ENCODE peak calls at places on chromosomes 2 and 18, in four cellular contexts. E is left ventricle myocardium inferior, T is spleen, A is pancreas. B is an unnamed sample.
A peak's percentile ranks its signal among the peaks of the same experiment; 100 is the strongest.

GRCh38 chr2:66569321-66569851 is 134.5 kb downstream of the MEIS1 start:
- DNase-seq in E (no peak), A (no peak), T (no peak), B (no peak)

GRCh38 chr2:202046577-202046976 is 12.9 kb downstream of the FZD7 start:
- DNase-seq in A (no peak), T (no peak), E (no peak), B (no peak)

GRCh38 chr2:106314427-106314826 is 120.3 kb upstream of the UXS1 start:
- DNase-seq in E (no peak), T (no peak), A (no peak), B (no peak)

GRCh38 chr18:47979611-47980200 is 49.2 kb upstream of the SMAD2 start:
- DNase-seq in T (no peak), A (no peak), E (no peak), B (no peak)

GRCh38 chr2:238247002-238247822 is 7.4 kb upstream of the HES6 start:
- DNase-seq in E (no peak), A (no peak), T (peak; percentile 64), B (peak; percentile 48)

GRCh38 chr2:234031207-234031606 is 19.3 kb upstream of the SPP2 start:
- DNase-seq in T (no peak), E (no peak), A (no peak), B (no peak)

GRCh38 chr18:60691061-60691460 is 318.5 kb upstream of the MC4R start:
- DNase-seq in A (no peak), E (no peak), T (no peak), B (no peak)

GRCh38 chr2:215870088-215870490 is 143.3 kb downstream of the MREG start:
- DNase-seq in A (no peak), T (no peak), E (no peak), B (no peak)

GRCh38 chr2:119617455-119617854 is 61.5 kb upstream of the TMEM177 start:
- DNase-seq in E (no peak), A (no peak), T (no peak), B (no peak)

GRCh38 chr18:777021-777420 is 35.0 kb downstream of the YES1 start:
- DNase-seq in E (no peak), T (no peak), A (no peak), B (no peak)

GRCh38 chr2:207473203-207473865 is 56.4 kb upstream of the CREB1 start:
- DNase-seq in T (no peak), E (no peak), A (no peak), B (no peak)

GRCh38 chr2:98634406-98635092 is 26.2 kb downstream of the UNC50 start:
- DNase-seq in E (no peak), T (no peak), A (no peak), B (no peak)

GRCh38 chr2:150710041-150710440 is 222.6 kb upstream of the RND3 start:
- DNase-seq in A (no peak), E (no peak), T (no peak), B (no peak)
- TF ChIP-seq CTCF in A (no peak), E (no peak), T (no peak), B (no peak)

DNA sequence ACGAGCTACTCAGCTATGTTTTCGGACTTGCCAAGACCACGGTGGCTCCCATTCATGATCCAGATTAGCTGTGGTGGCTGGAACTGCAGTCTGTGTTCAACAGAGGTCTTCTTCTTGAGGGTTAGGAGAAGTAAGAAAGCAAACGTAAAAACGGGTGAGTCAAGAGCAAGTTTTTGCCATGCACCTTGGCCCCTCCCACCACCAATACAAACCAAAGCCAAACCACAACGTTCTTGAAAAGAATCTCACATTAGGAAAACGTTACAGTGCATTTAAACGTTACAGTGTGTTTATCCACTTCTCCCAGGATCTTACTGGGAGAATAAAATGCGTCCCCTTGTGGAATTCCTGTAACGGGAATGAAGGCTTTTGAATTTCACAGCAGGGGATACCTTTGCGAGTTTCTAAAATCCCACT is 725 bp downstream of the FBXO48 start:
- DNase-seq in E (no peak), A (peak; percentile 21), T (no peak), B (no peak)
- TF ChIP-seq CTCF in E (peak; percentile 11), A (no peak), T (no peak), B (no peak)

GRCh38 chr2:182868049-182868422 is 1.6 kb upstream of the FRZB start:
- DNase-seq in E (no peak), A (no peak), T (no peak), B (no peak)

GRCh38 chr2:182868423-182868822 is 2.0 kb upstream of the FRZB start:
- DNase-seq in A (no peak), E (no peak), T (no peak), B (no peak)

GRCh38 chr2:182866461-182867369 is at the start of gene FRZB:
- DNase-seq in T (peak; percentile 79), E (peak; percentile 73), A (peak; percentile 19), B (peak; percentile 46)

GRCh38 chr2:182867411-182868048 is 1.1 kb upstream of the FRZB start:
- DNase-seq in E (no peak), A (no peak), T (no peak), B (no peak)

DNA sequence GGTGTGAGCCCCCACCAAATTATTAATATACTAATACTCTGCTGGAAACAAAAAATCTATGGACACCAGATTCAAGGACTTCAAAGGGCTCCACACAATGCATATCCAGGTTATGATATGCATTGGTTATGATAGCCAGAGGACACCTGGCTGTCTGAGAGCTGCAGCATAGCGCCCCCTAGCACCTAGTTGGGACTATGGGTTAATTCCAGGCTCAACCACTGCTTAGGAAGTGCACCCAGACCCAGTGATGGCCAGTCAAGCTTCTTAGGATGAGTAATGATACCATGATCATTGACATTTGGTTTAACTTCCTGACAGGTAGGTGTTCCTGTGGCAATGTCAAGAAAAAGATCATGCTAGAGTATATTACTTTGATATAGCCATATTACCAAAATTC is 3.8 kb upstream of the FRZB start:
- DNase-seq in T (no peak), E (no peak), A (no peak), B (no peak)
- TF ChIP-seq CTCF in T (no peak), E (peak; percentile 20), A (no peak), B (no peak)

GRCh38 chr2:198957183-198957582 is 500.6 kb downstream of the SATB2 start:
- DNase-seq in A (no peak), T (no peak), E (no peak), B (no peak)

GRCh38 chr2:198966269-198966668 is 491.5 kb downstream of the SATB2 start:
- DNase-seq in T (no peak), E (no peak), A (no peak), B (no peak)

DNA sequence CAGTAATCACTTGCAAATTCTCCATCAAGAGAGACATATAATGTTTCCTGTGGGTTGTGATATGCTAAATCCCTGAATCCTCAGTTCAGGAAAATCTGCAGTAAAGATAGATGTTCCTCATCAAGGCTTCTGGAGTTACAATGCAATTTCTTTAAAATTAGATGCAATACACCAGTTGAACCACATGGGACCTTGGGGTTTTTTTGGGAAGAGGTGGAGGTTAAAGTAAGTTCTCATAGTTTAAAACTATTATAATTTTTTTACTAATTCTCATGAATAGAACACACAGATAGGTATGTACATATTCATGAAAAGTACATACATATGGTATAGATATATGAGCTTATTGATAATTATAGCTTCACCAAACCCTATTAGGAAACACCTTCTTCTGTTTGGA is 496.2 kb downstream of the SATB2 start:
- DNase-seq in A (no peak), T (no peak), E (no peak), B (no peak)
- TF ChIP-seq CTCF in A (no peak), T (no peak), E (no peak), B (no peak)